ENCODE peak calls at places on chromosomes 12 and 14, in ten cellular contexts. Q is SK-N-SH; F is fibroblast of lung; P is left colon; V is ACHN; Y is KBM-7; T is fibroblast of pulmonary artery; N is activated CD4-positive, alpha-beta T cell treated with anti-CD3 and anti-CD28 coated beads, Interleukin-2, amount 10 ng/mL, durations not matched to agents 7 days and 5 days; I is T-helper 2 cell; L is NCI-H1092. K is an unnamed sample.

GRCh38 chr12:113232787-113233585 is 11.7 kb downstream of the TPCN1 start:
- DNase-seq in Q (no peak), F (no peak), P (peak), V (peak), Y (no peak), T (no peak), N (peak), I (peak), L (peak), K (peak)

GRCh38 chr12:113041560-113041959 is 15.0 kb upstream of the DTX1 start:
- DNase-seq in Q (no peak), F (no peak), P (no peak), V (no peak), Y (no peak), T (no peak), N (no peak), I (no peak), L (no peak), K (no peak)

GRCh38 chr14:69139743-69140142 is 13.2 kb downstream of the DCAF5 start:
- DNase-seq in Q (no peak), F (no peak), P (no peak), V (no peak), Y (no peak), T (no peak), N (no peak), I (no peak), L (no peak), K (no peak)

GRCh38 chr14:64465856-64466554 is 706 bp downstream of the AKAP5 start:
- DNase-seq in Q (peak), F (peak), P (no peak), V (peak), Y (peak), T (peak), N (no peak), I (no peak), L (peak), K (no peak)

GRCh38 chr12:57604454-57605307 is at the start of gene DTX3:
- DNase-seq in Q (peak), F (peak), P (peak), V (peak), Y (no peak), T (no peak), N (peak), I (peak), L (peak), K (no peak)

GRCh38 chr12:101703487-101703886 is 6.0 kb downstream of the CHPT1 start:
- DNase-seq in Q (no peak), F (no peak), P (no peak), V (no peak), Y (no peak), T (no peak), N (no peak), I (no peak), L (no peak), K (no peak)

GRCh38 chr12:89162704-89163261 is 189.5 kb downstream of the DUSP6 start:
- DNase-seq in Q (no peak), F (peak), P (peak), V (no peak), Y (peak), T (peak), N (peak), I (peak), L (no peak), K (no peak)

GRCh38 chr14:44444454-44444853 is 62.6 kb downstream of the FSCB start:
- DNase-seq in Q (no peak), F (no peak), P (no peak), V (no peak), Y (no peak), T (no peak), N (no peak), I (no peak), L (no peak), K (no peak)

GRCh38 chr12:57735952-57736742 is 2.4 kb downstream of the AGAP2 start:
- DNase-seq in Q (peak), F (no peak), P (no peak), V (peak), Y (no peak), T (peak), N (no peak), I (no peak), L (no peak), K (no peak)

GRCh38 chr12:109599087-109599486 is 25.5 kb downstream of the MVK start:
- DNase-seq in Q (no peak), F (no peak), P (no peak), V (no peak), Y (no peak), T (no peak), N (no peak), I (no peak), L (no peak), K (no peak)

GRCh38 chr12:94874086-94874985 is 129.2 kb downstream of the NDUFA12 start:
- DNase-seq in Q (peak), F (no peak), P (no peak), V (no peak), Y (no peak), T (no peak), N (no peak), I (no peak), L (no peak), K (no peak)

GRCh38 chr12:58099476-58099875 is 158.1 kb downstream of the ATP23 start:
- DNase-seq in Q (no peak), F (no peak), P (no peak), V (no peak), Y (no peak), T (no peak), N (no peak), I (no peak), L (no peak), K (no peak)

GRCh38 chr12:6841139-6841515 is 402 bp downstream of the GNB3 start:
- DNase-seq in Q (no peak), F (no peak), P (no peak), V (no peak), Y (no peak), T (no peak), N (no peak), I (no peak), L (no peak), K (no peak)

GRCh38 chr14:79712302-79712950 is 498.9 kb downstream of the DIO2 start:
- DNase-seq in Q (no peak), F (no peak), P (no peak), V (no peak), Y (no peak), T (no peak), N (no peak), I (no peak), L (no peak), K (no peak)

GRCh38 chr14:30482270-30482669 is 76.7 kb upstream of the G2E3 start:
- DNase-seq in Q (no peak), F (no peak), P (no peak), V (no peak), Y (no peak), T (no peak), N (no peak), I (no peak), L (no peak), K (no peak)

GRCh38 chr14:65373671-65374039 is 38.9 kb upstream of the FUT8 start:
- DNase-seq in Q (no peak), F (peak), P (no peak), V (no peak), Y (no peak), T (no peak), N (no peak), I (no peak), L (no peak), K (no peak)

GRCh38 chr12:8057839-8058238 is 8.3 kb downstream of the C3AR1 start:
- DNase-seq in Q (no peak), F (peak), P (no peak), V (no peak), Y (peak), T (peak), N (no peak), I (no peak), L (no peak), K (no peak)

GRCh38 chr12:67498981-67499380 is 149.6 kb upstream of the DYRK2 start:
- DNase-seq in Q (no peak), F (no peak), P (no peak), V (no peak), Y (peak), T (no peak), N (no peak), I (no peak), L (no peak), K (no peak)

GRCh38 chr14:75602527-75602926 is 24.1 kb downstream of the FLVCR2 start:
- DNase-seq in Q (no peak), F (no peak), P (no peak), V (no peak), Y (no peak), T (no peak), N (no peak), I (no peak), L (no peak), K (no peak)

GRCh38 chr14:58239259-58240210 is 5.1 kb upstream of the PSMA3 start:
- DNase-seq in Q (no peak), F (peak), P (peak), V (peak), Y (peak), T (peak), N (peak), I (peak), L (peak), K (no peak)

GRCh38 chr12:18153826-18154225 is 63.8 kb upstream of the RERGL start:
- DNase-seq in Q (no peak), F (no peak), P (no peak), V (no peak), Y (no peak), T (no peak), N (no peak), I (no peak), L (no peak), K (peak)

GRCh38 chr14:100148837-100149731 is 10.4 kb downstream of the DEGS2 start:
- DNase-seq in Q (no peak), F (no peak), P (no peak), V (no peak), Y (no peak), T (no peak), N (no peak), I (peak), L (no peak), K (no peak)

GRCh38 chr12:16553457-16553856 is 52.5 kb downstream of the LMO3 start:
- DNase-seq in Q (no peak), F (peak), P (no peak), V (no peak), Y (no peak), T (peak), N (no peak), I (no peak), L (no peak), K (no peak)

GRCh38 chr12:31368666-31369361 is 42.9 kb upstream of the SINHCAF start:
- DNase-seq in Q (no peak), F (no peak), P (no peak), V (no peak), Y (peak), T (no peak), N (no peak), I (no peak), L (no peak), K (no peak)

GRCh38 chr14:61536661-61537566 is 158.4 kb upstream of the HIF1A start:
- DNase-seq in Q (no peak), F (no peak), P (no peak), V (peak), Y (no peak), T (no peak), N (no peak), I (no peak), L (no peak), K (no peak)

GRCh38 chr14:39350866-39351265 is 81.4 kb downstream of the FBXO33 start:
- DNase-seq in Q (no peak), F (no peak), P (no peak), V (no peak), Y (no peak), T (no peak), N (no peak), I (no peak), L (no peak), K (no peak)

GRCh38 chr12:87953257-87953860 is 75.8 kb downstream of the C12orf50 start:
- DNase-seq in Q (peak), F (peak), P (no peak), V (peak), Y (peak), T (peak), N (no peak), I (peak), L (no peak), K (no peak)

GRCh38 chr12:7557227-7557626 is 53.6 kb upstream of the CD163 start:
- DNase-seq in Q (no peak), F (no peak), P (no peak), V (no peak), Y (peak), T (no peak), N (no peak), I (no peak), L (no peak), K (no peak)

GRCh38 chr14:34301107-34301734 is 160.8 kb downstream of the SPTSSA start:
- DNase-seq in Q (peak), F (peak), P (no peak), V (peak), Y (peak), T (peak), N (peak), I (peak), L (peak), K (no peak)

GRCh38 chr12:90327783-90328743 is 619.4 kb upstream of the ATP2B1 start:
- DNase-seq in Q (no peak), F (no peak), P (no peak), V (no peak), Y (no peak), T (no peak), N (no peak), I (no peak), L (no peak), K (no peak)

GRCh38 chr12:117298648-117299225 is 62.7 kb downstream of the NOS1 start:
- DNase-seq in Q (no peak), F (no peak), P (no peak), V (no peak), Y (no peak), T (no peak), N (no peak), I (no peak), L (no peak), K (no peak)

GRCh38 chr14:99730876-99731351 is 46.8 kb downstream of the CYP46A1 start:
- DNase-seq in Q (no peak), F (no peak), P (peak), V (no peak), Y (no peak), T (no peak), N (no peak), I (no peak), L (no peak), K (no peak)

GRCh38 chr14:55938249-55938791 is 179.9 kb upstream of the PELI2 start:
- DNase-seq in Q (no peak), F (peak), P (peak), V (no peak), Y (no peak), T (peak), N (no peak), I (no peak), L (peak), K (no peak)

K was measured in iPS DF 19.7.